ENCODE peak calls at places on chromosomes 4 and X, in seven cellular contexts. I is HT1080; S is GM04504; G is GM12892; F is CMK; Y is IMR-90; T is CD8-positive, alpha-beta T cell. R is an unnamed sample.

GRCh38 chr4:87423313-87424031 is 1.1 kb downstream of the NUDT9 start:
- DNase-seq in I (peak), S (no peak), G (no peak), F (no peak), Y (no peak), T (no peak), R (no peak)

GRCh38 chrX:45758319-45758718 is 557.6 kb upstream of the DIPK2B start:
- DNase-seq in I (peak), S (peak), G (no peak), F (no peak), Y (peak), T (peak), R (no peak)

GRCh38 chr4:41044165-41044564 is 170.2 kb downstream of the APBB2 start:
- DNase-seq in I (no peak), S (no peak), G (no peak), F (no peak), Y (no peak), T (no peak), R (no peak)

GRCh38 chrX:81378550-81378949 is 176.6 kb downstream of the SH3BGRL start:
- DNase-seq in I (no peak), S (no peak), G (no peak), F (no peak), Y (no peak), T (no peak), R (no peak)

GRCh38 chrX:40105016-40105790 is 7.4 kb upstream of the BCOR start:
- DNase-seq in I (no peak), S (no peak), G (no peak), F (no peak), Y (no peak), T (peak), R (peak)

GRCh38 chr4:174204194-174204831 is 79.2 kb downstream of the FBXO8 start:
- DNase-seq in I (no peak), S (no peak), G (no peak), F (no peak), Y (no peak), T (no peak), R (no peak)

GRCh38 chr4:78779280-78779679 is 3.1 kb downstream of the BMP2K start:
- DNase-seq in I (no peak), S (no peak), G (no peak), F (no peak), Y (peak), T (no peak), R (no peak)

GRCh38 chrX:10450229-10450958 is 170.0 kb downstream of the MID1 start:
- DNase-seq in I (peak), S (peak), G (no peak), F (no peak), Y (peak), T (no peak), R (no peak)

GRCh38 chr4:142416711-142417275 is 429.3 kb downstream of the INPP4B start:
- DNase-seq in I (peak), S (no peak), G (no peak), F (no peak), Y (peak), T (no peak), R (no peak)

GRCh38 chr4:15414601-15415091 is 13.2 kb upstream of the C1QTNF7 start:
- DNase-seq in I (no peak), S (peak), G (no peak), F (no peak), Y (peak), T (no peak), R (no peak)

GRCh38 chrX:40098264-40099045 is 697 bp upstream of the BCOR start:
- DNase-seq in I (peak), S (no peak), G (peak), F (no peak), Y (no peak), T (peak), R (peak)

GRCh38 chr4:141571368-141571767 is 65.0 kb upstream of the IL15 start:
- DNase-seq in I (no peak), S (no peak), G (no peak), F (no peak), Y (peak), T (no peak), R (no peak)